ENCODE peak calls at places on chromosome 20, in four cellular contexts. One of them, this sample, is unnamed.

GRCh38 chr20:33995053-33995816 is 1.5 kb downstream of the RALY start:
- DNase-seq in NB4: peak
- DNase-seq in gastrocnemius medialis: no peak
- DNase-seq in heart left ventricle: no peak
- DNase-seq in this sample: no peak

GRCh38 chr20:21704408-21705385 is 767 bp upstream of the PAX1 start:
- DNase-seq in NB4: no peak
- DNase-seq in heart left ventricle: no peak
- DNase-seq in gastrocnemius medialis: no peak
- DNase-seq in this sample: no peak

GRCh38 chr20:39875493-39876110 is 813.4 kb downstream of the MAFB start:
- DNase-seq in NB4: no peak
- DNase-seq in gastrocnemius medialis: no peak
- DNase-seq in heart left ventricle: no peak
- DNase-seq in this sample: no peak

GRCh38 chr20:7980332-7981046 is 39.1 kb downstream of the TMX4 start:
- DNase-seq in NB4: peak
- DNase-seq in gastrocnemius medialis: no peak
- DNase-seq in heart left ventricle: no peak
- DNase-seq in this sample: no peak

GRCh38 chr20:2578430-2579192 is 42.2 kb downstream of the TMC2 start:
- DNase-seq in heart left ventricle: no peak
- DNase-seq in gastrocnemius medialis: no peak
- DNase-seq in NB4: peak
- DNase-seq in this sample: peak

GRCh38 chr20:35311409-35311808 is 19.2 kb upstream of the FAM83C start:
- DNase-seq in heart left ventricle: no peak
- DNase-seq in NB4: no peak
- DNase-seq in gastrocnemius medialis: no peak
- DNase-seq in this sample: no peak

GRCh38 chr20:20466341-20466879 is 98.5 kb downstream of the INSM1 start:
- DNase-seq in gastrocnemius medialis: no peak
- DNase-seq in NB4: peak
- DNase-seq in heart left ventricle: no peak
- DNase-seq in this sample: no peak

GRCh38 chr20:17460119-17460518 is 71.1 kb downstream of the BFSP1 start:
- DNase-seq in NB4: no peak
- DNase-seq in gastrocnemius medialis: no peak
- DNase-seq in heart left ventricle: no peak
- DNase-seq in this sample: no peak

GRCh38 chr20:3904224-3904623 is 15.0 kb downstream of the PANK2 start:
- DNase-seq in NB4: no peak
- DNase-seq in heart left ventricle: no peak
- DNase-seq in gastrocnemius medialis: no peak
- DNase-seq in this sample: no peak

GRCh38 chr20:33433465-33433864 is 10.1 kb downstream of the SNTA1 start:
- DNase-seq in heart left ventricle: peak
- DNase-seq in NB4: no peak
- DNase-seq in gastrocnemius medialis: peak
- DNase-seq in this sample: no peak

GRCh38 chr20:18077157-18077556 is 19.4 kb upstream of the OVOL2 start:
- DNase-seq in NB4: no peak
- DNase-seq in gastrocnemius medialis: no peak
- DNase-seq in heart left ventricle: no peak
- DNase-seq in this sample: no peak

GRCh38 chr20:25063981-25064380 is 6.0 kb upstream of the ACSS1 start:
- DNase-seq in NB4: no peak
- DNase-seq in gastrocnemius medialis: peak
- DNase-seq in heart left ventricle: no peak
- DNase-seq in this sample: no peak

GRCh38 chr20:31608256-31608980 is 3.3 kb downstream of the ID1 start:
- DNase-seq in NB4: peak
- DNase-seq in gastrocnemius medialis: peak
- DNase-seq in heart left ventricle: peak
- DNase-seq in this sample: no peak

GRCh38 chr20:32007787-32008616 is 2.2 kb upstream of the CCM2L start:
- DNase-seq in gastrocnemius medialis: no peak
- DNase-seq in heart left ventricle: peak
- DNase-seq in NB4: no peak
- DNase-seq in this sample: no peak

GRCh38 chr20:20894753-20895152 is 182.3 kb upstream of the RALGAPA2 start:
- DNase-seq in NB4: no peak
- DNase-seq in heart left ventricle: peak
- DNase-seq in gastrocnemius medialis: peak
- DNase-seq in this sample: no peak

GRCh38 chr20:50292324-50293243 is 102.0 kb downstream of the CEBPB start:
- DNase-seq in NB4: peak
- DNase-seq in gastrocnemius medialis: peak
- DNase-seq in heart left ventricle: peak
- DNase-seq in this sample: peak

GRCh38 chr20:4956200-4956810 is 45.0 kb downstream of the SLC23A2 start:
- DNase-seq in NB4: peak
- DNase-seq in gastrocnemius medialis: no peak
- DNase-seq in heart left ventricle: no peak
- DNase-seq in this sample: no peak

GRCh38 chr20:37383229-37383989 is 37.5 kb downstream of the SRC start:
- DNase-seq in heart left ventricle: no peak
- DNase-seq in gastrocnemius medialis: no peak
- DNase-seq in NB4: no peak
- DNase-seq in this sample: no peak

GRCh38 chr20:46348231-46348803 is 40.0 kb upstream of the CDH22 start:
- DNase-seq in heart left ventricle: no peak
- DNase-seq in NB4: no peak
- DNase-seq in gastrocnemius medialis: no peak
- DNase-seq in this sample: no peak

GRCh38 chr20:36507746-36508145 is 33.6 kb upstream of the MYL9 start:
- DNase-seq in NB4: no peak
- DNase-seq in gastrocnemius medialis: no peak
- DNase-seq in heart left ventricle: no peak
- DNase-seq in this sample: no peak

GRCh38 chr20:46283426-46283825 is 24.9 kb downstream of the CDH22 start:
- DNase-seq in heart left ventricle: no peak
- DNase-seq in NB4: no peak
- DNase-seq in gastrocnemius medialis: no peak
- DNase-seq in this sample: no peak

GRCh38 chr20:60020251-60020650 is 62.0 kb downstream of the CDH26 start:
- DNase-seq in gastrocnemius medialis: no peak
- DNase-seq in heart left ventricle: no peak
- DNase-seq in NB4: no peak
- DNase-seq in this sample: no peak

GRCh38 chr20:40192083-40192482 is 497.0 kb downstream of the MAFB start:
- DNase-seq in NB4: peak
- DNase-seq in heart left ventricle: no peak
- DNase-seq in gastrocnemius medialis: no peak
- DNase-seq in this sample: no peak

GRCh38 chr20:13119583-13119982 is 101.5 kb upstream of the ISM1 start:
- DNase-seq in gastrocnemius medialis: no peak
- DNase-seq in NB4: peak
- DNase-seq in heart left ventricle: no peak
- DNase-seq in this sample: no peak

GRCh38 chr20:10982692-10983091 is 308.9 kb upstream of the JAG1 start:
- DNase-seq in heart left ventricle: peak
- DNase-seq in NB4: no peak
- DNase-seq in gastrocnemius medialis: peak
- DNase-seq in this sample: no peak

GRCh38 chr20:2738331-2738730 is 45.8 kb downstream of the EBF4 start:
- DNase-seq in NB4: no peak
- DNase-seq in gastrocnemius medialis: no peak
- DNase-seq in heart left ventricle: no peak
- DNase-seq in this sample: peak

GRCh38 chr20:34875657-34876160 is 703 bp upstream of the ACSS2 start:
- DNase-seq in heart left ventricle: no peak
- DNase-seq in gastrocnemius medialis: no peak
- DNase-seq in NB4: no peak
- DNase-seq in this sample: no peak

GRCh38 chr20:34771680-34772081 is 53.8 kb downstream of the NCOA6 start:
- DNase-seq in NB4: no peak
- DNase-seq in gastrocnemius medialis: no peak
- DNase-seq in heart left ventricle: no peak
- DNase-seq in this sample: no peak

GRCh38 chr20:44993343-44993742 is 27.0 kb downstream of the STK4 start:
- DNase-seq in heart left ventricle: no peak
- DNase-seq in gastrocnemius medialis: no peak
- DNase-seq in NB4: peak
- DNase-seq in this sample: no peak

GRCh38 chr20:24560571-24561485 is 91.4 kb downstream of the SYNDIG1 start:
- DNase-seq in NB4: no peak
- DNase-seq in gastrocnemius medialis: no peak
- DNase-seq in heart left ventricle: no peak
- DNase-seq in this sample: no peak

GRCh38 chr20:63544958-63545516 is 2.5 kb downstream of the SRMS start:
- DNase-seq in heart left ventricle: no peak
- DNase-seq in NB4: no peak
- DNase-seq in gastrocnemius medialis: no peak
- DNase-seq in this sample: no peak

GRCh38 chr20:41617059-41617921 is 887 bp downstream of the CHD6 start:
- DNase-seq in NB4: peak
- DNase-seq in heart left ventricle: peak
- DNase-seq in gastrocnemius medialis: peak
- DNase-seq in this sample: no peak

GRCh38 chr20:60525397-60525796 is 567.2 kb downstream of the CDH26 start:
- DNase-seq in gastrocnemius medialis: no peak
- DNase-seq in NB4: no peak
- DNase-seq in heart left ventricle: no peak
- DNase-seq in this sample: no peak

GRCh38 chr20:38883081-38883980 is 42.9 kb upstream of the FAM83D start:
- DNase-seq in NB4: no peak
- DNase-seq in heart left ventricle: no peak
- DNase-seq in gastrocnemius medialis: no peak
- DNase-seq in this sample: no peak

GRCh38 chr20:24948939-24949679 is at the start of gene CST7:
- DNase-seq in gastrocnemius medialis: peak
- DNase-seq in NB4: peak
- DNase-seq in heart left ventricle: no peak
- DNase-seq in this sample: no peak

GRCh38 chr20:52060794-52061714 is 130.5 kb downstream of the ZFP64 start:
- DNase-seq in gastrocnemius medialis: no peak
- DNase-seq in NB4: no peak
- DNase-seq in heart left ventricle: no peak
- DNase-seq in this sample: no peak
- TF ChIP-seq CTCF in gastrocnemius medialis: no peak
- TF ChIP-seq CTCF in NB4: no peak
- TF ChIP-seq CTCF in heart left ventricle: peak
- TF ChIP-seq CTCF in this sample: no peak

DNA sequence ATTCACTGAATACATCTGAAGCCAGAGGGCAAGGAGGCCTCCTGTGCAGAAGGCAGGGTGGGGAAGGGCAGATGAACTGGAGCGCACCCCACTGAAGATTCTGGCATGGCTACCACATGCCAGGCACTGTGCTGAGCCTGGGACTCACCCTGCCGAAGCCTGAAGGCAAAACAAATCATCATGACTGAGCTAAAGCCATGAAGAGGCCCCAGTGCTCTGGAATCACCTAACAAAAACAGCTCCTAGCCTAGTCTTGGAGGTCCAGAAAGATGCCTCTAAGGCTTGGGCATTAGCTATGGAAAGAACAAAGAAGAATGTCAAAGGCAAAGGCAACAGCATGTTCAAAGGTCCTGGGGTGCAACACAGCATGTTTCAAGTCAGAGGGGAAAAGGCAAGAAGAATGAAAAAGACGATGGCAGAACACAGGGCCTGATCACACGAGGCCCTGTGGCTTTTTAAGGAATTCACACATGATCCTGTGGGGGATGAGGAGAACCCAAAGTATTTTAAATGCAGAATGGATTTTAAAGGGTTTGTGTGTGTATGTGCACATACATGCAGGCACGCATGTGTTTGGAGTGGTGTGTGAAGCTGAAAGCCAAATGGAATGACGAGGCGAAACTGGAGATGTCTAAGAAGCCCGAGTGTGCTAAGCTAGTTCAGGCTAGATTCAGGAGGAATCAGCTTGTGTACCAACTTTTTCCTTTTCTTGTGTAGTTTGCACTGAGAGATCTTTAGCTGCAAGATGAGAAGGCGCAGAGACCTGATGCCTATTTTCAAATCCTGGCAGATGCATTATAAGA is 261.4 kb downstream of the ZNF217 start:
- DNase-seq in heart left ventricle: no peak
- DNase-seq in gastrocnemius medialis: no peak
- DNase-seq in NB4: no peak
- DNase-seq in this sample: no peak
- TF ChIP-seq POLR2A in heart left ventricle: no peak
- TF ChIP-seq POLR2A in gastrocnemius medialis: no peak
- TF ChIP-seq POLR2A in NB4: no peak
- TF ChIP-seq POLR2A in this sample: no peak

GRCh38 chr20:53786445-53787267 is 193.0 kb upstream of the ZNF217 start:
- DNase-seq in gastrocnemius medialis: no peak
- DNase-seq in NB4: no peak
- DNase-seq in heart left ventricle: no peak
- DNase-seq in this sample: no peak
- TF ChIP-seq CTCF in gastrocnemius medialis: no peak
- TF ChIP-seq CTCF in NB4: no peak
- TF ChIP-seq CTCF in heart left ventricle: no peak
- TF ChIP-seq CTCF in this sample: no peak

GRCh38 chr20:54059691-54060364 is 10.6 kb downstream of the BCAS1 start:
- DNase-seq in heart left ventricle: no peak
- DNase-seq in NB4: no peak
- DNase-seq in gastrocnemius medialis: no peak
- DNase-seq in this sample: no peak

GRCh38 chr20:54054516-54054915 is 15.9 kb downstream of the BCAS1 start:
- DNase-seq in heart left ventricle: no peak
- DNase-seq in NB4: no peak
- DNase-seq in gastrocnemius medialis: no peak
- DNase-seq in this sample: no peak

GRCh38 chr20:54061106-54061881 is 9.1 kb downstream of the BCAS1 start:
- DNase-seq in gastrocnemius medialis: no peak
- DNase-seq in NB4: no peak
- DNase-seq in heart left ventricle: no peak
- DNase-seq in this sample: no peak

GRCh38 chr20:54056762-54057639 is 13.4 kb downstream of the BCAS1 start:
- DNase-seq in gastrocnemius medialis: no peak
- DNase-seq in heart left ventricle: no peak
- DNase-seq in NB4: no peak
- DNase-seq in this sample: no peak

DNA sequence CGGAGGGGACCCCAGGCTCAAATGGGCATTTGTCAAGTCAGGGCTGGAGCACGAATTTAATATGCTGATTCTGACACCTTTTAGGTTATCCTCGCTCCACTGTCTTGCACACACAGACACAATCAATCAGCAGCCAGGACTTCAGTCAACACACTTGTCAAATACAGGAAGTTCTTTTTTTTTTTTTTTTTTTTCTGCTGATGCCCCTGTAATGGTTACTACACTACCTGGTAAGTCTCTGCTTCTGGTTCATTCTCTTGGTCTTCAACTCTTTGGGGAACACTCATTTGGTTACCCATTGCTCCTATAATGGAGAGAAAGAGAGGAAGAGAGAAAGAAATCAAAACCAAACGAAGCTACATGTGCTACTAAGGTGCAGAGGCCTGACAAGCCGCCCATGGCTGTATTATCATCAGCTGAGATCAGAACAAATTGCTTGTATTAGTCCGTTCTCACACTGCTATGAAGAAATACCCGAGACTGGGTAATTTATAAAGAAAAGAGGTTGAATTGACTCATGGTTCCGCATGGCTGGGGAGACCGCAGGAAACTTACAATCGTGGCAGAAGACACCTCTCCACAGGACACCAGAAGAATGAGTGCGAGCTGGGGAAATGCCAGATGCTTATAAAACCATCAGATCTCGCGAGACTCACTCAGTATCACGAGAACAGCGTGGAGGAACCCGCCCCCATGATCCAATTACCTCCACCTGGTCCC is 11.8 kb downstream of the BCAS1 start:
- DNase-seq in heart left ventricle: no peak
- DNase-seq in NB4: no peak
- DNase-seq in gastrocnemius medialis: no peak
- DNase-seq in this sample: no peak
- TF ChIP-seq POLR2A in heart left ventricle: no peak
- TF ChIP-seq POLR2A in NB4: no peak
- TF ChIP-seq POLR2A in gastrocnemius medialis: no peak
- TF ChIP-seq POLR2A in this sample: no peak

This sample was measured in esophagus muscularis mucosa.